ENCODE peak calls at places on chromosome 9, in four cellular contexts. X is foreskin fibroblast; U is stimulated activated CD8-positive, alpha-beta memory T cell treated with anti-CD3 and anti-CD28 coated beads, Interleukin-15, amount 100 ng/mL, for 24 hours; D is NCI-H2029. W is an unnamed sample.

GRCh38 chr9:135551456-135551855 is 5.5 kb downstream of the OBP2A start:
- DNase-seq in X (no peak), U (no peak), D (no peak), W (no peak)

GRCh38 chr9:137127301-137128157 is 11.4 kb upstream of the GRIN1 start:
- DNase-seq in D (no peak), X (no peak), U (no peak), W (no peak)

GRCh38 chr9:122954253-122954691 is 13.5 kb downstream of the RABGAP1 start:
- DNase-seq in U (no peak), X (peak), D (no peak), W (no peak)

GRCh38 chr9:130542457-130543228 is 36.7 kb upstream of the FUBP3 start:
- DNase-seq in U (no peak), D (no peak), X (peak), W (no peak)

GRCh38 chr9:107024193-107024592 is 161.2 kb downstream of the ZNF462 start:
- DNase-seq in X (no peak), U (no peak), D (no peak), W (no peak)

GRCh38 chr9:118896356-118897000 is 472.8 kb downstream of the BRINP1 start:
- DNase-seq in U (no peak), X (no peak), D (peak), W (no peak)

GRCh38 chr9:69391946-69392345 is 66.9 kb downstream of the ENTREP1 start:
- DNase-seq in U (no peak), D (no peak), X (no peak), W (peak)

GRCh38 chr9:31304576-31304975 is 1079.9 kb upstream of the ACO1 start:
- DNase-seq in D (no peak), X (peak), U (no peak), W (peak)

GRCh38 chr9:93708987-93709302 is 132.6 kb downstream of the PHF2 start:
- DNase-seq in D (no peak), U (no peak), X (no peak), W (no peak)

GRCh38 chr9:87490225-87490624 is 7.4 kb upstream of the DAPK1 start:
- DNase-seq in X (no peak), U (no peak), D (no peak), W (no peak)

GRCh38 chr9:111955048-111955447 is 58.4 kb downstream of the UGCG start:
- DNase-seq in U (no peak), D (peak), X (no peak), W (no peak)

GRCh38 chr9:135565636-135566035 is 4.1 kb downstream of the PAEP start:
- DNase-seq in X (no peak), D (no peak), U (no peak), W (no peak)

GRCh38 chr9:73135394-73135793 is 16.3 kb upstream of the ANXA1 start:
- DNase-seq in U (no peak), X (no peak), D (no peak), W (no peak)

GRCh38 chr9:107251756-107252322 is 31.2 kb upstream of the RAD23B start:
- DNase-seq in X (peak), D (peak), U (no peak), W (no peak)

GRCh38 chr9:69465473-69465872 is 140.5 kb downstream of the ENTREP1 start:
- DNase-seq in U (no peak), D (no peak), X (no peak), W (no peak)

GRCh38 chr9:134717793-134718645 is 76.4 kb downstream of the COL5A1 start:
- DNase-seq in X (no peak), U (no peak), D (no peak), W (no peak)

GRCh38 chr9:131138676-131139075 is 13.3 kb downstream of the NUP214 start:
- DNase-seq in U (no peak), D (peak), X (no peak), W (no peak)

GRCh38 chr9:126293522-126293889 is 33.1 kb upstream of the MVB12B start:
- DNase-seq in D (no peak), U (no peak), X (no peak), W (no peak)

GRCh38 chr9:37551888-37552287 is 24.3 kb downstream of the FBXO10 start:
- DNase-seq in X (no peak), D (no peak), U (no peak), W (no peak)

GRCh38 chr9:77020438-77021264 is 1.2 kb downstream of the FOXB2 start:
- DNase-seq in X (peak), D (no peak), U (no peak), W (no peak)

GRCh38 chr9:137172907-137173794 is 1.3 kb upstream of the TMEM210 start:
- DNase-seq in U (no peak), X (no peak), D (peak), W (no peak)

GRCh38 chr9:135979472-135980166 is 18.4 kb upstream of the UBAC1 start:
- DNase-seq in U (no peak), X (no peak), D (no peak), W (no peak)

GRCh38 chr9:106479679-106480078 is 383.3 kb upstream of the ZNF462 start:
- DNase-seq in D (no peak), X (peak), U (no peak), W (peak)

GRCh38 chr9:34581318-34581717 is 8.2 kb downstream of the CNTFR start:
- DNase-seq in X (no peak), U (no peak), D (no peak), W (no peak)

GRCh38 chr9:114282507-114282906 is 40.4 kb upstream of the ORM1 start:
- DNase-seq in D (no peak), U (no peak), X (no peak), W (no peak)

GRCh38 chr9:99824378-99825157 is 2.9 kb downstream of the NR4A3 start:
- DNase-seq in U (no peak), X (peak), D (no peak), W (peak)

GRCh38 chr9:13083973-13084528 is 195.4 kb downstream of the MPDZ start:
- DNase-seq in X (peak), D (no peak), U (no peak), W (peak)

GRCh38 chr9:6079386-6079785 is 64.0 kb upstream of the RANBP6 start:
- DNase-seq in D (no peak), X (no peak), U (no peak), W (no peak)